ENCODE peak calls at places on chromosomes 5 and 9, in five cellular contexts. G is H1, S is GM12878, I is K562, T is HepG2. J is an unnamed sample. For H3K4me1, the result is how much of the 10 kb centered on the place peaks cover.

GRCh38 chr5:133467712-133468463 is 144.5 kb downstream of the FSTL4 start:
- DNase-seq in I (no peak), T (no peak), S (no peak), G (no peak), J (no peak)

GRCh38 chr9:13606576-13606975 is 327.1 kb upstream of the MPDZ start:
- DNase-seq in T (no peak), I (no peak), S (no peak), G (no peak), J (no peak)

GRCh38 chr9:76687861-76688374 is 76.3 kb upstream of the PCA3 start:
- DNase-seq in T (no peak), I (no peak), S (no peak), G (peak), J (no peak)

GRCh38 chr9:124377985-124378384 is 37.3 kb downstream of the PSMB7 start:
- DNase-seq in S (no peak), T (no peak), I (no peak), G (no peak), J (no peak)

GRCh38 chr9:108113579-108113978 is 624.0 kb upstream of the KLF4 start:
- DNase-seq in I (no peak), S (no peak), T (no peak), G (no peak), J (no peak)

GRCh38 chr9:113164536-113165300 is 13.9 kb downstream of the SLC31A2 start:
- DNase-seq in I (peak), G (no peak), T (no peak), S (no peak), J (no peak)

GRCh38 chr9:35712762-35713400 is 19.1 kb downstream of the TLN1 start:
- DNase-seq in I (no peak), S (no peak), T (no peak), G (no peak), J (peak)

GRCh38 chr9:107282268-107282667 is 811 bp upstream of the RAD23B start:
- DNase-seq in S (no peak), T (no peak), G (no peak), I (peak), J (no peak)

GRCh38 chr5:92283521-92283920 is 900.4 kb upstream of the ARRDC3 start:
- DNase-seq in I (no peak), T (no peak), G (no peak), S (no peak), J (no peak)

GRCh38 chr9:83242066-83242465 is 179.1 kb upstream of the RASEF start:
- DNase-seq in I (no peak), T (no peak), S (no peak), G (no peak), J (peak)

DNA sequence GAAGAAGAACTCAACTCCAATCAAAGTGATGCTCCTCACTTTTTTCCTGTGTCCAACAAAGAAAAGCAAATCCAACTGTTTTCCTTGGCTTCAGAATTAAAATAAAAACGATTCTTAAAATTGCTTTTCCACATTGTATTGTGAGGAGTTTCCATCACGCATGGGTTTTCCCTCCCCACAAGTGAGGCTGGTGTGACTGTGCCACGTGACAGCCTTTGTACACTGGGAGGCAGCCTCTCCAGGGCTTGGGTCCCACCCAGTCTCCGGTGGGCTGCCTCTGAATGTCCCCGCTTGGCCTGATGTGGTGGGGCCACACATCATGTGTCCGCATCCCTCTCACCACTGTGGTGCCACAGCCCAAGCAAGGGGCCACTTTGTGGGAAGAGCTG is 8.9 kb downstream of the ANGPTL2 start:
- DNase-seq in I (no peak), G (no peak), S (no peak), T (no peak), J (no peak)
- H3K4me1 ChIP-seq in I (under half), G (under half), S (under half), T (under half), J (under half)

GRCh38 chr5:115685480-115685879 is 59.6 kb upstream of the TMED7 start:
- DNase-seq in G (no peak), I (no peak), S (no peak), T (no peak), J (peak)
- TF ChIP-seq CREB1 in G (no peak), I (no peak), S (no peak), T (no peak), J (no peak)

GRCh38 chr5:142830241-142831018 is 60.3 kb downstream of the ARHGAP26 start:
- DNase-seq in T (no peak), I (no peak), G (no peak), S (no peak), J (no peak)
- H3K4me1 ChIP-seq in T (half or more), I (under half), G (under half), S (under half), J (under half)

DNA sequence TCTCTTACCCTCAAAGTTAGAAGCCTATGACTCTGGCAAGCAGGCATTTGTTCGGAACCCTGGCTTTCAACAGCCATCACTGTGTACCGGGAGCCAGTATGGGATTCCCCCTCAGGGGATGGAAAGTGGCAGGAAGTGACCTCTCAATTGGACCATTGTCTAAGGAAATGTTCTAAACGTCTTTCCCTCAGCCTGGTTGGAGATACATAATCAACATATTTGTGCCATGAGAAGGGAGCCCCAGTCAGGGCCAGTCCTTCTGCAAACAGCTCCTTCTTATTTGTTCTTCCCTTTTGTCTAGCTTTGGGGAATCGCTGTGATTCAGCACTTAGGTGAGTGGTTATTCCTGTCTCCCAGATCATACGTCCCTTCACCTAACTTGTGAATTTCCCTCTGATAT is 154.1 kb upstream of the MEF2C start:
- DNase-seq in G (no peak), S (no peak), I (no peak), T (peak), J (peak)
- TF ChIP-seq CREB1 in G (no peak), S (no peak), I (no peak), T (no peak), J (no peak)

GRCh38 chr5:5902665-5903064 is 475.7 kb downstream of the MED10 start:
- DNase-seq in G (no peak), T (no peak), I (no peak), S (no peak), J (no peak)

GRCh38 chr5:5899716-5900115 is 477.2 kb downstream of the ICE1 start:
- DNase-seq in I (no peak), T (no peak), S (no peak), G (no peak), J (no peak)

GRCh38 chr5:5905186-5905585 is 473.2 kb downstream of the MED10 start:
- DNase-seq in T (no peak), S (no peak), G (no peak), I (no peak), J (no peak)

GRCh38 chr5:5900350-5900749 is 477.9 kb downstream of the ICE1 start:
- DNase-seq in T (no peak), I (no peak), G (no peak), S (no peak), J (no peak)
- H3K4me1 ChIP-seq in T (under half), I (under half), G (under half), S (under half), J (under half)

DNA sequence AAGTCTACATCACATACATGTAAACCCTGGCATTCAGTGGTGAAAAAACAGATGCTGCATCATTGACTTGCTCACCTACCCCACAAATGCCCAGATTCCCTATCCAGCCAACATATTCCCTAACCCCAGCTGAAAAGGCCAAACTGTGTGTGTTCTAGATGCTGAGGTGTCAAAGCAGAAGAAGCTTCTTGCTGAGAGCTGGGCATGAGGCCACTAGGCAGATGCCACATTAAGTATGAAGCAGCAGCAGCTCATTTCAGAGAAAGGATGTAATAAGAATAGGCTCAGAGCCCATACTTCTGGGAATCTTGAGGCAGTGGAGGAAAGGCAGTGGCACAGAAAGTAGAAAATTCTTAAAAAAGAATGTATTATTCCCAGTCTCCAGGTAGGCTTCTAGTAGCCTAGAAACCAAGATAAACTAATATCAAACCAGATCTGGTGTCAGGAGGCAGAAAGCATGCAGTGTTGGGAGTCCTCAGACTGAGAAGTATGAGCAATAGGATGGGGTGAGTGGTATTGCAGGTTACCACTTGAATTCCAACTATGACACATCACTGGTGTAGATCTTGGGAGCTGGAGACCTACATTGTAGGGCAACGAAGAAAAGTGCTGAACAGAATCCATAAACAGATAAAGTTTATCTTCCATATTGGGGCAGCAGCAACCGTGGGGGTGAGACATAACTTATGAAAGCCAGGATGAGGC is 71.9 kb upstream of the GRHPR start:
- DNase-seq in I (no peak), T (no peak), G (no peak), S (no peak), J (no peak)
- TF ChIP-seq CREB1 in I (no peak), T (no peak), G (no peak), S (no peak), J (no peak)

GRCh38 chr5:151075698-151076331 is 5.0 kb downstream of the TNIP1 start:
- DNase-seq in S (no peak), G (no peak), T (no peak), I (no peak), J (no peak)
- H3K4me1 ChIP-seq in S (under half), G (under half), T (half or more), I (under half), J (under half)

J was measured in GM23338.